ENCODE peak calls at places on chromosomes 5 and 9, in seven cellular contexts. R, Z, P, A, F, G and J are unnamed samples.

GRCh38 chr9:79945495-79945894 is 373.7 kb downstream of the TLE4 start:
- DNase-seq in G (no peak), P (no peak), Z (no peak), F (no peak), R (no peak), A (no peak), J (no peak)

GRCh38 chr9:133060417-133060841 is 1.4 kb upstream of the CEL start:
- DNase-seq in Z (no peak), F (peak), A (no peak), G (peak), R (no peak), P (no peak), J (no peak)

GRCh38 chr5:142904421-142904820 is 134.2 kb downstream of the ARHGAP26 start:
- DNase-seq in A (no peak), F (no peak), Z (no peak), G (no peak), P (no peak), R (no peak), J (peak)

GRCh38 chr5:180441577-180441976 is 52.6 kb upstream of the CNOT6 start:
- DNase-seq in G (no peak), A (peak), F (no peak), P (no peak), R (no peak), Z (no peak), J (no peak)

GRCh38 chr9:14806941-14807340 is 84.4 kb upstream of the CER1 start:
- DNase-seq in A (no peak), R (no peak), Z (no peak), P (no peak), F (no peak), G (no peak), J (no peak)

GRCh38 chr5:167851416-167851815 is 440.0 kb upstream of the WWC1 start:
- DNase-seq in P (no peak), Z (no peak), F (no peak), G (no peak), R (no peak), A (no peak), J (no peak)

GRCh38 chr5:32444946-32445758 is 612 bp upstream of the ZFR start:
- DNase-seq in Z (no peak), R (no peak), P (no peak), A (no peak), F (peak), G (peak), J (peak)

GRCh38 chr5:154487541-154487940 is 9.5 kb upstream of the HAND1 start:
- DNase-seq in P (no peak), R (no peak), Z (no peak), A (no peak), F (peak), G (peak), J (no peak)

GRCh38 chr5:150619359-150620230 is 20.9 kb upstream of the SYNPO start:
- DNase-seq in F (peak), P (peak), A (no peak), R (peak), G (no peak), Z (no peak), J (no peak)

GRCh38 chr5:172809774-172810173 is 24.3 kb upstream of the ERGIC1 start:
- DNase-seq in F (no peak), R (no peak), A (no peak), P (no peak), Z (no peak), G (no peak), J (no peak)